ENCODE peak calls at places on chromosomes 3 and 15, in eight cellular contexts. One of them, this sample, is unnamed.

GRCh38 chr15:70132148-70132547 is 34.4 kb upstream of the TLE3 start:
- DNase-seq in A549: no peak
- DNase-seq in GM23248: peak
- DNase-seq in activated naive CD4-positive, alpha-beta T cell treated with anti-CD3 and anti-CD28 coated beads, Interleukin-2, amount 50 U/mL, for 16 hours: no peak
- DNase-seq in choroid plexus epithelial cell: peak
- DNase-seq in H7: no peak
- DNase-seq in germinal center: no peak
- DNase-seq in AG08395: no peak
- DNase-seq in this sample: no peak

GRCh38 chr15:71781965-71782265 is 28.4 kb upstream of the NR2E3 start:
- DNase-seq in AG08395: no peak
- DNase-seq in H7: no peak
- DNase-seq in activated naive CD4-positive, alpha-beta T cell treated with anti-CD3 and anti-CD28 coated beads, Interleukin-2, amount 50 U/mL, for 16 hours: no peak
- DNase-seq in A549: no peak
- DNase-seq in GM23248: no peak
- DNase-seq in germinal center: no peak
- DNase-seq in choroid plexus epithelial cell: no peak
- DNase-seq in this sample: no peak

GRCh38 chr15:89105147-89105546 is 16.9 kb downstream of the ABHD2 start:
- DNase-seq in activated naive CD4-positive, alpha-beta T cell treated with anti-CD3 and anti-CD28 coated beads, Interleukin-2, amount 50 U/mL, for 16 hours: no peak
- DNase-seq in A549: peak
- DNase-seq in H7: no peak
- DNase-seq in GM23248: peak
- DNase-seq in AG08395: peak
- DNase-seq in choroid plexus epithelial cell: peak
- DNase-seq in germinal center: no peak
- DNase-seq in this sample: no peak

GRCh38 chr15:99965376-99965775 is 232.1 kb upstream of the LYSMD4 start:
- DNase-seq in choroid plexus epithelial cell: no peak
- DNase-seq in germinal center: no peak
- DNase-seq in AG08395: no peak
- DNase-seq in A549: no peak
- DNase-seq in GM23248: no peak
- DNase-seq in activated naive CD4-positive, alpha-beta T cell treated with anti-CD3 and anti-CD28 coated beads, Interleukin-2, amount 50 U/mL, for 16 hours: no peak
- DNase-seq in H7: peak
- DNase-seq in this sample: no peak

GRCh38 chr3:57778499-57778898 is 22.4 kb downstream of the SLMAP start:
- DNase-seq in activated naive CD4-positive, alpha-beta T cell treated with anti-CD3 and anti-CD28 coated beads, Interleukin-2, amount 50 U/mL, for 16 hours: no peak
- DNase-seq in H7: no peak
- DNase-seq in AG08395: no peak
- DNase-seq in germinal center: no peak
- DNase-seq in GM23248: no peak
- DNase-seq in A549: no peak
- DNase-seq in choroid plexus epithelial cell: peak
- DNase-seq in this sample: no peak

GRCh38 chr3:103684956-103685355 is 1250.1 kb downstream of the ZPLD1 start:
- DNase-seq in A549: no peak
- DNase-seq in AG08395: no peak
- DNase-seq in activated naive CD4-positive, alpha-beta T cell treated with anti-CD3 and anti-CD28 coated beads, Interleukin-2, amount 50 U/mL, for 16 hours: no peak
- DNase-seq in H7: no peak
- DNase-seq in choroid plexus epithelial cell: peak
- DNase-seq in germinal center: no peak
- DNase-seq in GM23248: no peak
- DNase-seq in this sample: no peak

GRCh38 chr3:85304360-85304964 is 345.7 kb downstream of the CADM2 start:
- DNase-seq in H7: peak
- DNase-seq in activated naive CD4-positive, alpha-beta T cell treated with anti-CD3 and anti-CD28 coated beads, Interleukin-2, amount 50 U/mL, for 16 hours: no peak
- DNase-seq in choroid plexus epithelial cell: peak
- DNase-seq in A549: peak
- DNase-seq in germinal center: no peak
- DNase-seq in GM23248: peak
- DNase-seq in AG08395: no peak
- DNase-seq in this sample: no peak

GRCh38 chr3:55564709-55565108 is 77.6 kb upstream of the WNT5A start:
- DNase-seq in choroid plexus epithelial cell: no peak
- DNase-seq in activated naive CD4-positive, alpha-beta T cell treated with anti-CD3 and anti-CD28 coated beads, Interleukin-2, amount 50 U/mL, for 16 hours: no peak
- DNase-seq in GM23248: no peak
- DNase-seq in germinal center: no peak
- DNase-seq in AG08395: no peak
- DNase-seq in A549: no peak
- DNase-seq in H7: no peak
- DNase-seq in this sample: no peak

GRCh38 chr3:31054032-31054431 is 159.6 kb upstream of the GADL1 start:
- DNase-seq in AG08395: no peak
- DNase-seq in A549: no peak
- DNase-seq in H7: no peak
- DNase-seq in activated naive CD4-positive, alpha-beta T cell treated with anti-CD3 and anti-CD28 coated beads, Interleukin-2, amount 50 U/mL, for 16 hours: no peak
- DNase-seq in germinal center: no peak
- DNase-seq in choroid plexus epithelial cell: no peak
- DNase-seq in GM23248: peak
- DNase-seq in this sample: no peak

GRCh38 chr3:8888296-8888915 is 74.9 kb downstream of the RAD18 start:
- DNase-seq in GM23248: peak
- DNase-seq in activated naive CD4-positive, alpha-beta T cell treated with anti-CD3 and anti-CD28 coated beads, Interleukin-2, amount 50 U/mL, for 16 hours: no peak
- DNase-seq in choroid plexus epithelial cell: peak
- DNase-seq in germinal center: no peak
- DNase-seq in H7: no peak
- DNase-seq in A549: no peak
- DNase-seq in AG08395: peak
- DNase-seq in this sample: no peak